ENCODE peak calls at places on chromosomes 4 and X, in nine cellular contexts. X is K562; Y is stimulated activated CD4-positive, alpha-beta T cell treated with anti-CD3 and anti-CD28 coated beads, Interleukin-2, amount 100 ng/mL, for 48 hours; T is AG04449; U is HFF-Myc; O is aorta; F is hepatocyte; W is AG08396; K is left ventricle myocardium inferior. Z is an unnamed sample.

GRCh38 chr4:7415927-7416686 is 18.6 kb downstream of the PSAPL1 start:
- DNase-seq in X (no peak), Y (no peak), T (no peak), U (no peak), O (peak), F (no peak), W (no peak), K (peak), Z (peak)

GRCh38 chr4:108644237-108644636 is 6.2 kb upstream of the OSTC start:
- DNase-seq in X (no peak), Y (no peak), T (no peak), U (peak), O (no peak), F (no peak), W (no peak), K (no peak), Z (peak)

GRCh38 chr4:151801547-151802516 is 41.0 kb upstream of the GATB start:
- DNase-seq in X (peak), Y (peak), T (no peak), U (no peak), O (no peak), F (peak), W (peak), K (no peak), Z (peak)

GRCh38 chr4:156870166-156870565 is 101.4 kb downstream of the PDGFC start:
- DNase-seq in X (no peak), Y (no peak), T (no peak), U (no peak), O (no peak), F (no peak), W (no peak), K (no peak), Z (no peak)

GRCh38 chrX:53794181-53794580 is 107.7 kb upstream of the HUWE1 start:
- DNase-seq in X (no peak), Y (no peak), T (no peak), U (no peak), O (no peak), F (no peak), W (no peak), K (no peak), Z (no peak)

GRCh38 chr4:100828986-100829685 is 311.3 kb upstream of the EMCN start:
- DNase-seq in X (no peak), Y (no peak), T (no peak), U (no peak), O (no peak), F (no peak), W (no peak), K (no peak), Z (peak)

GRCh38 chr4:155774033-155774432 is 15.2 kb downstream of the GUCY1B1 start:
- DNase-seq in X (no peak), Y (no peak), T (no peak), U (no peak), O (no peak), F (no peak), W (no peak), K (peak), Z (no peak)

GRCh38 chr4:107876096-107876495 is 51.4 kb downstream of the SGMS2 start:
- DNase-seq in X (no peak), Y (no peak), T (no peak), U (no peak), O (no peak), F (no peak), W (no peak), K (no peak), Z (no peak)

GRCh38 chrX:47497274-47497673 is 14.3 kb upstream of the ZNF41 start:
- DNase-seq in X (no peak), Y (no peak), T (no peak), U (no peak), O (no peak), F (no peak), W (no peak), K (no peak), Z (no peak)

GRCh38 chr4:41939016-41939623 is 3.9 kb downstream of the TMEM33 start:
- DNase-seq in X (no peak), Y (no peak), T (no peak), U (no peak), O (no peak), F (peak), W (no peak), K (no peak), Z (no peak)

GRCh38 chr4:118035309-118035708 is 1.0 kb downstream of the NDST3 start:
- DNase-seq in X (no peak), Y (no peak), T (no peak), U (no peak), O (no peak), F (no peak), W (no peak), K (no peak), Z (no peak)

GRCh38 chrX:27964432-27964831 is 16.8 kb downstream of the DCAF8L1 start:
- DNase-seq in X (no peak), Y (no peak), T (no peak), U (no peak), O (no peak), F (no peak), W (no peak), K (no peak), Z (no peak)

GRCh38 chr4:100288167-100288566 is 97.9 kb upstream of the DDIT4L start:
- DNase-seq in X (no peak), Y (no peak), T (no peak), U (no peak), O (no peak), F (no peak), W (no peak), K (no peak), Z (no peak)

GRCh38 chr4:48341776-48342558 is 638 bp downstream of the SLAIN2 start:
- DNase-seq in X (peak), Y (peak), T (no peak), U (no peak), O (peak), F (peak), W (peak), K (peak), Z (peak)

GRCh38 chr4:107997001-107997788 is 7.5 kb downstream of the HADH start:
- DNase-seq in X (no peak), Y (no peak), T (peak), U (peak), O (no peak), F (no peak), W (peak), K (no peak), Z (peak)

GRCh38 chr4:107579099-107579498 is 140.9 kb downstream of the PAPSS1 start:
- DNase-seq in X (no peak), Y (no peak), T (no peak), U (no peak), O (no peak), F (no peak), W (no peak), K (no peak), Z (no peak)

GRCh38 chr4:170026253-170026991 is at the start of gene MFAP3L:
- DNase-seq in X (peak), Y (peak), T (no peak), U (peak), O (peak), F (peak), W (peak), K (peak), Z (peak)